ENCODE peak calls at places on chromosome 2, in five cellular contexts. H, Y, K, M and C are unnamed samples.
A peak's percentile ranks its signal among the peaks of the same experiment; 100 is the strongest.

GRCh38 chr2:38665854-38666577 is at the start of gene GALM:
- DNase-seq in K (peak; percentile 88), M (peak; percentile 83), H (peak; percentile 96), Y (peak; percentile 89), C (peak; percentile 75)

GRCh38 chr2:216775043-216775453 is 79.7 kb upstream of the IGFBP5 start:
- DNase-seq in K (peak; percentile 83), H (peak; percentile 99), Y (peak; percentile 88), M (peak; percentile 32), C (no peak)

GRCh38 chr2:170715062-170715931 is at the start of gene SP5:
- DNase-seq in M (peak; percentile 55), K (peak; percentile 39), H (peak; percentile 29), Y (no peak), C (peak; percentile 59)

GRCh38 chr2:166413255-166413654 is 37.5 kb upstream of the SCN9A start:
- DNase-seq in K (no peak), Y (no peak), M (no peak), H (peak; percentile 69), C (no peak)

GRCh38 chr2:58429285-58429874 is 188.3 kb upstream of the FANCL start:
- DNase-seq in H (no peak), K (no peak), Y (no peak), M (no peak), C (peak; percentile 3)

GRCh38 chr2:30514134-30514860 is 67.3 kb downstream of the LCLAT1 start:
- DNase-seq in K (peak; percentile 16), M (no peak), H (peak; percentile 88), Y (no peak), C (no peak)

GRCh38 chr2:217903859-217904613 is 98.8 kb downstream of the TNS1 start:
- DNase-seq in H (peak; percentile 72), Y (peak; percentile 96), K (no peak), M (no peak), C (no peak)

GRCh38 chr2:74571058-74571457 is 16.5 kb downstream of the DOK1 start:
- DNase-seq in H (no peak), K (no peak), Y (no peak), M (no peak), C (no peak)

GRCh38 chr2:59333007-59333406 is 1091.9 kb upstream of the FANCL start:
- DNase-seq in Y (no peak), M (no peak), H (no peak), K (no peak), C (no peak)

GRCh38 chr2:183059561-183059960 is 19.0 kb upstream of the DUSP19 start:
- DNase-seq in M (no peak), H (peak; percentile 89), K (peak; percentile 62), Y (no peak), C (no peak)

GRCh38 chr2:224257176-224257575 is 144.7 kb downstream of the FAM124B start:
- DNase-seq in M (no peak), K (no peak), H (peak; percentile 48), Y (no peak), C (no peak)
- TF ChIP-seq CTCF in M (no peak), K (no peak), H (no peak), Y (no peak), C (no peak)

GRCh38 chr2:235740821-235741220 is 247.0 kb downstream of the AGAP1 start:
- DNase-seq in K (no peak), H (no peak), Y (no peak), M (peak; percentile 69), C (peak; percentile 36)
- TF ChIP-seq CTCF in K (peak; percentile 35), H (peak; percentile 27), Y (no peak), M (peak; percentile 26), C (no peak)

GRCh38 chr2:173752152-173752551 is 213.0 kb downstream of the SP3 start:
- DNase-seq in H (no peak), M (peak; percentile 7), K (no peak), Y (no peak), C (no peak)
- TF ChIP-seq CTCF in H (peak; percentile 25), M (no peak), K (peak; percentile 49), Y (peak; percentile 18), C (no peak)

GRCh38 chr2:219545610-219546352 is 2.0 kb downstream of the TMEM198 start:
- DNase-seq in K (no peak), H (no peak), Y (no peak), M (no peak), C (no peak)

GRCh38 chr2:219543596-219544358 is at the start of the genes CHPF and TMEM198:
- DNase-seq in M (peak; percentile 98), Y (peak; percentile 99), K (peak; percentile 93), H (peak; percentile 97), C (peak; percentile 91)

GRCh38 chr2:219541611-219542180 is 1.9 kb downstream of the CHPF start:
- DNase-seq in M (peak; percentile 96), Y (peak; percentile 77), H (peak; percentile 56), K (peak; percentile 33), C (peak; percentile 86)

GRCh38 chr2:219542931-219543595 is 546 bp downstream of the CHPF start:
- DNase-seq in K (no peak), Y (no peak), M (peak; percentile 69), H (peak; percentile 16), C (peak; percentile 62)

GRCh38 chr2:219544567-219544966 is 739 bp downstream of the TMEM198 start:
- DNase-seq in Y (no peak), H (no peak), K (no peak), M (no peak), C (no peak)
- TF ChIP-seq CTCF in Y (no peak), H (no peak), K (no peak), M (no peak), C (no peak)

GRCh38 chr2:62941413-62941812 is 109.2 kb upstream of the OTX1 start:
- DNase-seq in M (no peak), K (no peak), H (no peak), Y (no peak), C (no peak)
- TF ChIP-seq CTCF in M (no peak), K (no peak), H (no peak), Y (no peak), C (no peak)

GRCh38 chr2:236826727-236827126 is 257.1 kb downstream of the ACKR3 start:
- DNase-seq in H (no peak), K (no peak), Y (no peak), M (no peak), C (no peak)
- TF ChIP-seq CTCF in H (no peak), K (no peak), Y (no peak), M (no peak), C (no peak)

GRCh38 chr2:151907286-151907932 is 79.2 kb upstream of the ARL5A start:
- DNase-seq in Y (no peak), M (no peak), H (no peak), K (no peak), C (no peak)
- TF ChIP-seq CTCF in Y (no peak), M (no peak), H (no peak), K (no peak), C (no peak)

DNA sequence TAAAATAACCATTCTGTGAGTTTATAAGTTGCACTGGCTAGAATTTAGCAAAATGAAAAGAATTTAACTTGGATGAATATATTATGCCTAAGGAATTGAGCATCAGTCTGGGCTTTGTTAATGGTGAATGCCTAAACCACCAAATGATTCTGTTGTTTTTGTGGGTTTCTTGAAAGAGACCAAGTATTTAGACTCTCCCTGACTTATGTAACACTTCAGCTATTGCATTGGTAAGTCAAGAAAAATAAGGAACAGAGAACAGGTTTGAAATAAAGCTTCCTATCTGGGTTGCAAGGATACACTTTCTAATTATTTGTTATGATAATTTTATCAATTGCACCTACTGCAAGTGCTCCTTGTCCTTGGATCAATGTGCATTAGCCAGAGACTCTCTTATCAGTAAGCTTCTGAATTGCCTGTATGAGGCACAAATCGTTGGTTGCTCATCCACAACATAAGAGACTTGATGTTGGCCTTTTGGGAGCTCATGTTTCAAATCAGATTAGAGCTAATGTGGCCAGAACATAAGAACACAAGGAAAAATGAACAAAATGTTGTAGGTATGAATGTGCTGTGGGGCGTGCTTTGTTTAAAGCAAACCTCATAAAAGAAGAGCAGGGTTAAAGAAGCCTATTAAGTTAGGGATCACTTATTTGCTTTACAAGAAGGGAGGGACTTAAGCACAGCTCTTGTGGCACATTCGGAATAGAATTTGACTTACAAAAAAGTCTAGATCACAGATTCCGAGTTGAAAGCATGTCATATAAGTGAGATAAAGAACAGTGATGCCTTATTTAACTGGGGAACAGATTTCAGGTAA is 37.2 kb downstream of the PRKCE start:
- DNase-seq in Y (no peak), M (no peak), K (peak; percentile 22), H (peak; percentile 18), C (no peak)
- TF ChIP-seq CTCF in Y (no peak), M (no peak), K (no peak), H (no peak), C (no peak)

GRCh38 chr2:222563319-222563718 is 92.6 kb downstream of the FARSB start:
- DNase-seq in M (no peak), K (no peak), Y (no peak), H (no peak), C (no peak)

GRCh38 chr2:222561151-222561550 is 94.7 kb downstream of the FARSB start:
- DNase-seq in M (no peak), Y (no peak), H (no peak), K (no peak), C (no peak)

GRCh38 chr2:222566229-222566628 is 89.7 kb downstream of the FARSB start:
- DNase-seq in H (no peak), Y (no peak), M (no peak), K (no peak), C (no peak)

DNA sequence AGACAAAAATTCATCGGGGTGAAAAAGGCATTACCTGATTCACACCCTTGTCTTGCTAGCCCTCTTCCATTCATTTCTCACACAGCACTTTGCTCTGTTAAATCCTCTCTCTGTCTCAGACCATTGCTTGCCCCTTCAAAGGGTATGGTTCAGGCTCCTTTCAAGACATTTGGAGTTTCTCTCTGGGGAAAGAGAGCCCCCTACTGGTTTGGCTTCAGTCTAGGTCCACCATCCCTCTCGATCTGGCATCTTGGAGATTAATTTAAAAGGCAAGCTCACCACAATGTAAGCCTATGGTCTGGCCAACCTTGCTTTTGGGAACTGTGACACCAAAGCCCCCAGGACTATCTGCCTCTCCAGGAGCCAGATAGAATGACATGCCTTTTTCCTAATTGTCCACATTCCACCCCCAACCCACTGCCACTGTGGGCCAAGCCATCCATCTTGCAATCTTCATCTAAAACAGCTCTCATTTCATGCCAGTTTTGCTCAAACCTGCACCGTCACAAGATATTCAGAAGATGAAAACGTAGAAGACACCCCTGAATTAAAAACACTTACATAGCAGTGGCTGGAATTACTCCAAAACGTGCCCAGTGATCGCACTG is 94.0 kb downstream of the FARSB start:
- DNase-seq in H (peak; percentile 22), K (peak; percentile 76), Y (no peak), M (peak; percentile 72), C (peak; percentile 70)
- TF ChIP-seq CTCF in H (peak; percentile 47), K (peak; percentile 85), Y (peak; percentile 67), M (peak; percentile 64), C (peak; percentile 66)

GRCh38 chr2:103664690-103665089 is 902.9 kb downstream of the TMEM182 start:
- DNase-seq in K (no peak), M (no peak), H (no peak), Y (no peak), C (no peak)
- TF ChIP-seq CTCF in K (no peak), M (no peak), H (no peak), Y (no peak), C (no peak)